ENCODE peak calls at places on chromosomes 2 and 18, in eight cellular contexts. W is dorsolateral prefrontal cortex; B is NCI-H1694 treated with DMSO at 0.1 percent for 48 hours; F is EH; G is head of caudate nucleus; L is activated CD4-positive, alpha-beta T cell treated with anti-CD3 and anti-CD28 coated beads for 4 hours; U is fibroblast of villous mesenchyme; E is NCI-H1436. C is an unnamed sample.
A peak's percentile ranks its signal among the peaks of the same experiment; 100 is the strongest.

GRCh38 chr18:51525453-51526225 is 328.2 kb upstream of the MEX3C start:
- DNase-seq in W (no peak), B (no peak), F (no peak), G (no peak), L (no peak), U (no peak), E (no peak), C (no peak)

GRCh38 chr2:55403177-55403998 is 16.3 kb downstream of the CCDC88A start:
- DNase-seq in W (no peak), B (no peak), F (no peak), G (no peak), L (no peak), U (peak; percentile 48), E (no peak), C (peak; percentile 74)

GRCh38 chr2:47888581-47889280 is 17.6 kb downstream of the FBXO11 start:
- DNase-seq in W (no peak), B (no peak), F (no peak), G (no peak), L (no peak), U (peak; percentile 67), E (no peak), C (no peak)

GRCh38 chr18:74252032-74252380 is 39.8 kb downstream of the CYB5A start:
- DNase-seq in W (no peak), B (no peak), F (peak; percentile 48), G (no peak), L (no peak), U (peak; percentile 89), E (no peak), C (no peak)

GRCh38 chr2:232333361-232334135 is 45.0 kb upstream of the ALPP start:
- DNase-seq in W (no peak), B (no peak), F (peak; percentile 19), G (no peak), L (no peak), U (peak; percentile 11), E (no peak), C (no peak)

GRCh38 chr2:135164431-135164830 is 112.3 kb downstream of the RAB3GAP1 start:
- DNase-seq in W (no peak), B (no peak), F (peak; percentile 93), G (no peak), L (no peak), U (peak; percentile 38), E (no peak), C (no peak)

GRCh38 chr2:64630752-64631151 is 23.0 kb downstream of the SERTAD2 start:
- DNase-seq in W (no peak), B (no peak), F (no peak), G (no peak), L (no peak), U (no peak), E (no peak), C (no peak)

GRCh38 chr2:96091141-96091710 is 25.1 kb downstream of the ADRA2B start:
- DNase-seq in W (no peak), B (no peak), F (no peak), G (peak; percentile 32), L (no peak), U (no peak), E (no peak), C (no peak)

GRCh38 chr2:127597046-127597983 is 48.6 kb upstream of the GPR17 start:
- DNase-seq in W (no peak), B (no peak), F (no peak), G (no peak), L (no peak), U (no peak), E (no peak), C (no peak)

GRCh38 chr2:10638093-10638492 is 51.7 kb downstream of the NOL10 start:
- DNase-seq in W (no peak), B (no peak), F (no peak), G (no peak), L (no peak), U (no peak), E (no peak), C (no peak)

GRCh38 chr2:86552889-86553288 is 10.4 kb downstream of the CHMP3 start:
- DNase-seq in W (no peak), B (no peak), F (no peak), G (peak; percentile 75), L (peak; percentile 5), U (no peak), E (no peak), C (peak; percentile 47)

GRCh38 chr2:200399046-200399445 is 92.6 kb downstream of the SPATS2L start:
- DNase-seq in W (no peak), B (no peak), F (peak; percentile 91), G (no peak), L (no peak), U (no peak), E (no peak), C (no peak)

GRCh38 chr2:221309888-221310287 is 262.2 kb downstream of the EPHA4 start:
- DNase-seq in W (no peak), B (no peak), F (no peak), G (no peak), L (no peak), U (no peak), E (no peak), C (no peak)

GRCh38 chr2:109649736-109650695 is 35.9 kb downstream of the SOWAHC start:
- DNase-seq in W (no peak), B (peak; percentile 40), F (no peak), G (no peak), L (no peak), U (no peak), E (no peak), C (no peak)

GRCh38 chr18:5309888-5310470 is 14.5 kb upstream of the ZBTB14 start:
- DNase-seq in W (no peak), B (no peak), F (no peak), G (no peak), L (no peak), U (no peak), E (no peak), C (no peak)

GRCh38 chr2:95012881-95013550 is 12.5 kb upstream of the MAL start:
- DNase-seq in W (no peak), B (no peak), F (peak; percentile 6), G (no peak), L (no peak), U (no peak), E (no peak), C (no peak)

GRCh38 chr2:102848366-102848839 is 86.6 kb downstream of the TMEM182 start:
- DNase-seq in W (peak; percentile 73), B (peak; percentile 48), F (peak; percentile 2), G (peak; percentile 94), L (no peak), U (no peak), E (peak; percentile 76), C (peak; percentile 82)

GRCh38 chr2:235936493-235936892 is 231.7 kb downstream of the GBX2 start:
- DNase-seq in W (no peak), B (no peak), F (peak; percentile 7), G (no peak), L (no peak), U (no peak), E (no peak), C (no peak)

GRCh38 chr2:102773149-102773706 is 11.4 kb downstream of the TMEM182 start:
- DNase-seq in W (no peak), B (no peak), F (no peak), G (no peak), L (no peak), U (no peak), E (no peak), C (no peak)

GRCh38 chr18:11115268-11115667 is 34.1 kb downstream of the PIEZO2 start:
- DNase-seq in W (no peak), B (no peak), F (peak; percentile 31), G (no peak), L (no peak), U (peak; percentile 86), E (no peak), C (no peak)

GRCh38 chr2:62568983-62569837 is 63.2 kb upstream of the TMEM17 start:
- DNase-seq in W (no peak), B (no peak), F (peak; percentile 81), G (no peak), L (no peak), U (peak; percentile 33), E (no peak), C (no peak)